ENCODE peak calls at places on chromosomes 13 and 19, in five cellular contexts. I is RWPE2; P is caudate nucleus; N is GM06990; B is stimulated activated CD8-positive, alpha-beta memory T cell treated with anti-CD3 and anti-CD28 coated beads, Interleukin-15, amount 100 ng/mL, for 1 hour. R is an unnamed sample.
A peak's percentile ranks its signal among the peaks of the same experiment; 100 is the strongest.

GRCh38 chr19:8537099-8537498 is 23.1 kb upstream of the ZNF414 start:
- DNase-seq in I (no peak), P (no peak), N (no peak), B (no peak), R (no peak)

GRCh38 chr13:54356849-54357248 is 1328.2 kb downstream of the OLFM4 start:
- DNase-seq in I (no peak), P (no peak), N (no peak), B (no peak), R (no peak)

GRCh38 chr13:110280231-110280813 is 26.6 kb downstream of the COL4A1 start:
- DNase-seq in I (no peak), P (no peak), N (no peak), B (no peak), R (no peak)

GRCh38 chr19:873084-874019 is 13.9 kb downstream of the CFD start:
- DNase-seq in I (no peak), P (no peak), N (peak; percentile 72), B (peak; percentile 47), R (peak; percentile 35)

GRCh38 chr13:46154136-46154854 is 27.7 kb downstream of the LCP1 start:
- DNase-seq in I (no peak), P (no peak), N (no peak), B (no peak), R (no peak)

GRCh38 chr13:79710376-79710775 is 229.4 kb downstream of the NDFIP2 start:
- DNase-seq in I (no peak), P (no peak), N (no peak), B (no peak), R (no peak)

GRCh38 chr13:88417801-88418200 is 746.6 kb downstream of the SLITRK5 start:
- DNase-seq in I (no peak), P (no peak), N (no peak), B (no peak), R (no peak)

GRCh38 chr13:29459818-29460335 is 135.6 kb downstream of the SLC7A1 start:
- DNase-seq in I (no peak), P (no peak), N (no peak), B (no peak), R (no peak)

GRCh38 chr13:113062691-113063090 is 42.9 kb upstream of the F7 start:
- DNase-seq in I (no peak), P (no peak), N (no peak), B (no peak), R (no peak)

GRCh38 chr13:95154441-95154886 is 146.8 kb downstream of the ABCC4 start:
- DNase-seq in I (no peak), P (no peak), N (no peak), B (no peak), R (no peak)

GRCh38 chr13:44011036-44011435 is 131.3 kb downstream of the LACC1 start:
- DNase-seq in I (no peak), P (no peak), N (no peak), B (no peak), R (no peak)

GRCh38 chr19:2173841-2174577 is 10.3 kb downstream of the DOT1L start:
- DNase-seq in I (no peak), P (no peak), N (no peak), B (no peak), R (no peak)

GRCh38 chr13:40651866-40652587 is 14.4 kb downstream of the FOXO1 start:
- DNase-seq in I (no peak), P (no peak), N (no peak), B (no peak), R (no peak)

GRCh38 chr13:72561791-72562190 is 165.6 kb downstream of the MZT1 start:
- DNase-seq in I (no peak), P (no peak), N (no peak), B (no peak), R (no peak)

GRCh38 chr13:78137404-78138142 is 218.9 kb upstream of the EDNRB start:
- DNase-seq in I (no peak), P (no peak), N (peak; percentile 44), B (no peak), R (no peak)

GRCh38 chr19:55454787-55455243 is 6.6 kb downstream of the ISOC2 start:
- DNase-seq in I (peak; percentile 55), P (peak; percentile 40), N (no peak), B (no peak), R (peak; percentile 40)

GRCh38 chr19:13401388-13401787 is 104.9 kb downstream of the CACNA1A start:
- DNase-seq in I (no peak), P (no peak), N (no peak), B (no peak), R (no peak)

GRCh38 chr19:40519352-40520322 is 52.8 kb downstream of the SPTBN4 start:
- DNase-seq in I (no peak), P (no peak), N (peak; percentile 42), B (no peak), R (no peak)

GRCh38 chr19:15112385-15112784 is 5.2 kb downstream of the SYDE1 start:
- DNase-seq in I (no peak), P (no peak), N (no peak), B (no peak), R (no peak)

GRCh38 chr19:20968092-20968491 is 45.0 kb downstream of the ZNF85 start:
- DNase-seq in I (no peak), P (no peak), N (no peak), B (no peak), R (no peak)

GRCh38 chr13:98877936-98878335 is 99.9 kb downstream of the DOCK9 start:
- DNase-seq in I (no peak), P (no peak), N (no peak), B (no peak), R (no peak)

GRCh38 chr19:1123885-1124677 is 20.3 kb downstream of the GPX4 start:
- DNase-seq in I (no peak), P (no peak), N (no peak), B (no peak), R (no peak)

GRCh38 chr13:74070065-74070464 is 64.1 kb downstream of the KLF12 start:
- DNase-seq in I (no peak), P (no peak), N (no peak), B (no peak), R (no peak)

GRCh38 chr13:30718661-30719520 is 16.5 kb upstream of the ALOX5AP start:
- DNase-seq in I (peak; percentile 69), P (no peak), N (no peak), B (no peak), R (no peak)

GRCh38 chr13:36154567-36155231 is 23.5 kb upstream of the DCLK1 start:
- DNase-seq in I (no peak), P (peak; percentile 13), N (no peak), B (no peak), R (no peak)